ENCODE peak calls at places on chromosome 13, in six cellular contexts. G, Q, D, Z, U and E are unnamed samples.

GRCh38 chr13:79282976-79283375 is 123.1 kb downstream of the RBM26 start:
- DNase-seq in Q (no peak), D (no peak), Z (no peak), U (no peak), G (no peak), E (peak)

GRCh38 chr13:71316964-71317363 is 550.0 kb downstream of the DACH1 start:
- DNase-seq in Q (no peak), D (no peak), Z (no peak), U (no peak), G (no peak), E (no peak)

GRCh38 chr13:41459754-41460111 is 2.4 kb downstream of the RGCC start:
- DNase-seq in D (no peak), Z (no peak), U (no peak), G (peak), Q (no peak), E (no peak)

GRCh38 chr13:49502954-49503353 is 7.2 kb downstream of the PHF11 start:
- DNase-seq in G (peak), D (no peak), Z (no peak), Q (no peak), U (peak), E (peak)

GRCh38 chr13:98224557-98224956 is 47.5 kb upstream of the RNF113B start:
- DNase-seq in Z (no peak), G (no peak), U (no peak), D (no peak), Q (no peak), E (no peak)

GRCh38 chr13:32261567-32261966 is 53.6 kb downstream of the ZAR1L start:
- DNase-seq in U (peak), Z (peak), D (peak), G (peak), Q (peak), E (peak)

GRCh38 chr13:110403721-110404120 is 96.6 kb downstream of the COL4A2 start:
- DNase-seq in G (peak), D (no peak), Z (no peak), Q (no peak), U (no peak), E (peak)

GRCh38 chr13:49213539-49213938 is 6.6 kb upstream of the MLNR start:
- DNase-seq in G (no peak), Q (no peak), D (no peak), Z (no peak), U (no peak), E (no peak)

GRCh38 chr13:73038064-73038463 is 20.7 kb upstream of the KLF5 start:
- DNase-seq in G (no peak), D (no peak), Z (no peak), U (no peak), Q (no peak), E (no peak)

GRCh38 chr13:73040968-73041580 is 17.7 kb upstream of the KLF5 start:
- DNase-seq in U (no peak), G (no peak), Q (no peak), Z (no peak), D (no peak), E (peak)

GRCh38 chr13:73040479-73040878 is 18.3 kb upstream of the KLF5 start:
- DNase-seq in Q (no peak), D (no peak), U (no peak), G (no peak), Z (no peak), E (no peak)

GRCh38 chr13:73036566-73036965 is 22.2 kb upstream of the KLF5 start:
- DNase-seq in G (no peak), Z (no peak), D (no peak), Q (no peak), U (no peak), E (no peak)

GRCh38 chr13:73039201-73040108 is 19.4 kb upstream of the KLF5 start:
- DNase-seq in G (peak), Z (no peak), D (no peak), U (no peak), Q (no peak), E (peak)
- H3K4me3 ChIP-seq in G (no peak), Z (no peak), D (no peak), U (no peak), Q (no peak), E (no peak)

GRCh38 chr13:92842145-92842544 is 384.5 kb upstream of the GPC6 start:
- DNase-seq in Z (no peak), G (peak), U (peak), D (no peak), Q (no peak), E (peak)
- H3K4me3 ChIP-seq in Z (no peak), G (no peak), U (no peak), D (no peak), Q (no peak), E (no peak)

DNA sequence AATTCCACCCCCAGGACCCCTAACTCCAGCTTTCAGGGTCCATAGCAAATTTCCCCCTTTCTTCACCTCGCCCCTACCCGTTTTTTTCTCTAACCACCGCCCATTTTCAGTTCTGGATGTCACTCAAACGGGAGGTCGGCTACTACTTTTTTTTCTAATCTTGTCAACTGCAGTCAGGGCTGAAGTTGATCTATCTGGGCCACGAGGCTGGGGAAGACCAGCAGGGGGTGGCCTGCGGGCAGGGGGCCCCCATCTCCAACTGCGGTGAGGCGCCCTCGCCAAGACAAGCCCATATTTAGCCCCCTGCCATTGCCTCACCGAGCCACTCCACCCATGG is 748 bp downstream of the LHFPL6 start:
- DNase-seq in Q (no peak), G (no peak), D (no peak), U (no peak), Z (no peak), E (no peak)
- H3K4me3 ChIP-seq in Q (peak), G (peak), D (peak), U (peak), Z (peak), E (peak)

DNA sequence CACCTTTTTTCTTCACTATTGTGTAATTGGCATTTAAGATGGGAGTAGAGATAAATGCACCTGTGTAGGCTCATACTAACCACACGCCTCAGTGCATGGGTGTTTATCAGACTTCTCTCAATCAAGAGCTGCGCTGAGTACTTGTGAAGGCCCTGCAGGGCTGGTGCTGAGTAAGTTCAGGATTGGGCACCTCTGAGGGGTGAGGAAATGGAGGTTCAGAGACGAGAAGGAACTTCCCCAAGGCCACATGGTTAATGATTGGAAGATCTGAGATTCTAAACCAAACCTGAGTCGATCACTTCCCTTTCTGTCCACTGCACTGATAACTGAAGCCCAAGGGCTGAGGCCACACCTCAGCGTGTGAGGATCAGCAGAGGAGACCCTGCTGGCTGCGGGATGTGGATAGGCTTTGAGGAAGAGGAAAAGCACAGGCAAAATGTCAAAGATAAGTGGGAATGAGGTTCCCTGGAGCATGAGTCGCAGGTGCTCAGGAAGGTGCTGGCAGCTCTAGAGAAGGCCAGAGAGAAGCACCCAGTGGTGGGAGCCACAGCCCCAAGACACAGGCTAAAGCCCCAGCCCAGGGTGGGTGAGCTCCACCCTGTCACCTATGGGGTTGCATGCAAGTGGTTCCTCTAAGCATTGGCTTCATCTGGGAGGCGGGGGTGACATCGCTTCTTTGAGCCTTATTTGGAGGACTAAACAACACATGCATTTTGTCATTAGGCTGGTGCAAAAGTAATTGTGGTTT is 32.3 kb upstream of the GJB6 start:
- DNase-seq in G (no peak), Q (no peak), Z (no peak), D (no peak), U (no peak), E (no peak)
- H3K4me3 ChIP-seq in G (no peak), Q (no peak), Z (no peak), D (no peak), U (no peak), E (no peak)